ENCODE peak calls at places on chromosomes 1 and 21, in eight cellular contexts. One of them, this sample, is unnamed.

GRCh38 chr1:43540653-43541071 is 10.0 kb downstream of the PTPRF start:
- DNase-seq in uterus: peak; percentile 85
- DNase-seq in non-pigmented ciliary epithelial cell: no peak
- DNase-seq in GM12891: no peak
- DNase-seq in H4: no peak
- DNase-seq in hippocampal formation: peak; percentile 43
- DNase-seq in HL-60: no peak
- DNase-seq in activated naive CD4-positive, alpha-beta T cell treated with anti-CD3 and anti-CD28 coated beads, Interleukin-2, amount 50 U/mL, for 16 hours: no peak
- DNase-seq in this sample: no peak

GRCh38 chr1:221101792-221102191 is 222.5 kb downstream of the HLX start:
- DNase-seq in uterus: no peak
- DNase-seq in non-pigmented ciliary epithelial cell: peak; percentile 26
- DNase-seq in GM12891: no peak
- DNase-seq in H4: no peak
- DNase-seq in hippocampal formation: no peak
- DNase-seq in HL-60: no peak
- DNase-seq in activated naive CD4-positive, alpha-beta T cell treated with anti-CD3 and anti-CD28 coated beads, Interleukin-2, amount 50 U/mL, for 16 hours: no peak
- DNase-seq in this sample: no peak

GRCh38 chr1:236059011-236059410 is 5.9 kb downstream of the NID1 start:
- DNase-seq in uterus: no peak
- DNase-seq in non-pigmented ciliary epithelial cell: no peak
- DNase-seq in GM12891: no peak
- DNase-seq in H4: no peak
- DNase-seq in hippocampal formation: no peak
- DNase-seq in HL-60: no peak
- DNase-seq in activated naive CD4-positive, alpha-beta T cell treated with anti-CD3 and anti-CD28 coated beads, Interleukin-2, amount 50 U/mL, for 16 hours: no peak
- DNase-seq in this sample: no peak

GRCh38 chr1:10761503-10762152 is 34.8 kb downstream of the CASZ1 start:
- DNase-seq in uterus: no peak
- DNase-seq in non-pigmented ciliary epithelial cell: no peak
- DNase-seq in GM12891: no peak
- DNase-seq in H4: no peak
- DNase-seq in hippocampal formation: no peak
- DNase-seq in HL-60: no peak
- DNase-seq in activated naive CD4-positive, alpha-beta T cell treated with anti-CD3 and anti-CD28 coated beads, Interleukin-2, amount 50 U/mL, for 16 hours: no peak
- DNase-seq in this sample: peak; percentile 78

GRCh38 chr1:150578278-150579109 is 916 bp downstream of the MCL1 start:
- DNase-seq in uterus: peak; percentile 66
- DNase-seq in non-pigmented ciliary epithelial cell: peak; percentile 78
- DNase-seq in GM12891: no peak
- DNase-seq in H4: no peak
- DNase-seq in hippocampal formation: peak; percentile 49
- DNase-seq in HL-60: peak; percentile 15
- DNase-seq in activated naive CD4-positive, alpha-beta T cell treated with anti-CD3 and anti-CD28 coated beads, Interleukin-2, amount 50 U/mL, for 16 hours: peak; percentile 48
- DNase-seq in this sample: peak; percentile 76

GRCh38 chr1:13892141-13892670 is 192.2 kb downstream of the PRDM2 start:
- DNase-seq in uterus: no peak
- DNase-seq in non-pigmented ciliary epithelial cell: no peak
- DNase-seq in GM12891: no peak
- DNase-seq in H4: no peak
- DNase-seq in hippocampal formation: no peak
- DNase-seq in HL-60: no peak
- DNase-seq in activated naive CD4-positive, alpha-beta T cell treated with anti-CD3 and anti-CD28 coated beads, Interleukin-2, amount 50 U/mL, for 16 hours: no peak
- DNase-seq in this sample: no peak

GRCh38 chr1:65372557-65372956 is 47.9 kb upstream of the LEPR start:
- DNase-seq in uterus: no peak
- DNase-seq in non-pigmented ciliary epithelial cell: no peak
- DNase-seq in GM12891: no peak
- DNase-seq in H4: no peak
- DNase-seq in hippocampal formation: no peak
- DNase-seq in HL-60: no peak
- DNase-seq in activated naive CD4-positive, alpha-beta T cell treated with anti-CD3 and anti-CD28 coated beads, Interleukin-2, amount 50 U/mL, for 16 hours: no peak
- DNase-seq in this sample: peak; percentile 29

GRCh38 chr1:5880630-5881405 is 111.4 kb downstream of the NPHP4 start:
- DNase-seq in uterus: no peak
- DNase-seq in non-pigmented ciliary epithelial cell: no peak
- DNase-seq in GM12891: no peak
- DNase-seq in H4: no peak
- DNase-seq in hippocampal formation: no peak
- DNase-seq in HL-60: no peak
- DNase-seq in activated naive CD4-positive, alpha-beta T cell treated with anti-CD3 and anti-CD28 coated beads, Interleukin-2, amount 50 U/mL, for 16 hours: no peak
- DNase-seq in this sample: no peak

GRCh38 chr21:46622226-46622625 is 13.2 kb upstream of the PRMT2 start:
- DNase-seq in uterus: no peak
- DNase-seq in non-pigmented ciliary epithelial cell: no peak
- DNase-seq in GM12891: no peak
- DNase-seq in H4: no peak
- DNase-seq in hippocampal formation: peak; percentile 79
- DNase-seq in HL-60: peak; percentile 89
- DNase-seq in activated naive CD4-positive, alpha-beta T cell treated with anti-CD3 and anti-CD28 coated beads, Interleukin-2, amount 50 U/mL, for 16 hours: no peak
- DNase-seq in this sample: no peak

GRCh38 chr1:246724725-246725095 is 501 bp downstream of the SCCPDH start:
- DNase-seq in uterus: peak; percentile 15
- DNase-seq in non-pigmented ciliary epithelial cell: no peak
- DNase-seq in GM12891: peak; percentile 27
- DNase-seq in H4: no peak
- DNase-seq in hippocampal formation: no peak
- DNase-seq in HL-60: peak; percentile 36
- DNase-seq in activated naive CD4-positive, alpha-beta T cell treated with anti-CD3 and anti-CD28 coated beads, Interleukin-2, amount 50 U/mL, for 16 hours: no peak
- DNase-seq in this sample: peak; percentile 80

GRCh38 chr21:45266518-45267389 is 20.9 kb downstream of the POFUT2 start:
- DNase-seq in uterus: no peak
- DNase-seq in non-pigmented ciliary epithelial cell: peak; percentile 19
- DNase-seq in GM12891: no peak
- DNase-seq in H4: no peak
- DNase-seq in hippocampal formation: no peak
- DNase-seq in HL-60: no peak
- DNase-seq in activated naive CD4-positive, alpha-beta T cell treated with anti-CD3 and anti-CD28 coated beads, Interleukin-2, amount 50 U/mL, for 16 hours: peak; percentile 26
- DNase-seq in this sample: no peak

GRCh38 chr1:25744140-25744581 is 55.8 kb upstream of the SELENON start:
- DNase-seq in uterus: peak; percentile 80
- DNase-seq in non-pigmented ciliary epithelial cell: no peak
- DNase-seq in GM12891: no peak
- DNase-seq in H4: no peak
- DNase-seq in hippocampal formation: peak; percentile 59
- DNase-seq in HL-60: no peak
- DNase-seq in activated naive CD4-positive, alpha-beta T cell treated with anti-CD3 and anti-CD28 coated beads, Interleukin-2, amount 50 U/mL, for 16 hours: no peak
- DNase-seq in this sample: peak; percentile 67

GRCh38 chr1:95073446-95073845 is 695 bp upstream of the ALG14 start:
- DNase-seq in uterus: no peak
- DNase-seq in non-pigmented ciliary epithelial cell: no peak
- DNase-seq in GM12891: no peak
- DNase-seq in H4: no peak
- DNase-seq in hippocampal formation: no peak
- DNase-seq in HL-60: no peak
- DNase-seq in activated naive CD4-positive, alpha-beta T cell treated with anti-CD3 and anti-CD28 coated beads, Interleukin-2, amount 50 U/mL, for 16 hours: no peak
- DNase-seq in this sample: peak; percentile 65

GRCh38 chr1:30604801-30605440 is 118.5 kb downstream of the MATN1 start:
- DNase-seq in uterus: no peak
- DNase-seq in non-pigmented ciliary epithelial cell: no peak
- DNase-seq in GM12891: no peak
- DNase-seq in H4: no peak
- DNase-seq in hippocampal formation: no peak
- DNase-seq in HL-60: no peak
- DNase-seq in activated naive CD4-positive, alpha-beta T cell treated with anti-CD3 and anti-CD28 coated beads, Interleukin-2, amount 50 U/mL, for 16 hours: no peak
- DNase-seq in this sample: no peak

GRCh38 chr1:79161077-79161476 is 154.5 kb upstream of the ADGRL4 start:
- DNase-seq in uterus: no peak
- DNase-seq in non-pigmented ciliary epithelial cell: peak; percentile 44
- DNase-seq in GM12891: no peak
- DNase-seq in H4: peak; percentile 3
- DNase-seq in hippocampal formation: no peak
- DNase-seq in HL-60: no peak
- DNase-seq in activated naive CD4-positive, alpha-beta T cell treated with anti-CD3 and anti-CD28 coated beads, Interleukin-2, amount 50 U/mL, for 16 hours: no peak
- DNase-seq in this sample: peak; percentile 10

This sample was measured in DMS53.